ENCODE peak calls at places on chromosome 16, in five cellular contexts. U is IMR-90, N is A549, O is GM12878, P is K562. X is an unnamed sample.

GRCh38 chr16:54246454-54246821 is 40.1 kb downstream of the IRX3 start:
- DNase-seq in P (no peak), O (no peak), U (no peak), N (no peak), X (no peak)

GRCh38 chr16:48687421-48688038 is 77.5 kb upstream of the N4BP1 start:
- DNase-seq in U (peak; percentile 67), P (peak; percentile 81), N (peak; percentile 70), O (peak; percentile 13), X (peak; percentile 68)

GRCh38 chr16:11100239-11100750 is 155.7 kb downstream of the SOCS1 start:
- DNase-seq in O (peak; percentile 74), N (no peak), U (peak; percentile 100), P (peak; percentile 91), X (no peak)

GRCh38 chr16:27749946-27750345 is 200.0 kb downstream of the KATNIP start:
- DNase-seq in P (no peak), N (no peak), U (no peak), O (no peak), X (no peak)

GRCh38 chr16:85553436-85554113 is 59.5 kb upstream of the GSE1 start:
- DNase-seq in O (no peak), P (peak; percentile 94), U (peak; percentile 34), N (peak; percentile 77), X (no peak)

GRCh38 chr16:75109732-75110243 is 6.8 kb downstream of the LDHD start:
- DNase-seq in P (no peak), U (no peak), O (no peak), N (no peak), X (no peak)

GRCh38 chr16:88613293-88613692 is 25.1 kb upstream of the IL17C start:
- DNase-seq in O (no peak), N (no peak), P (peak; percentile 51), U (no peak), X (no peak)

GRCh38 chr16:66606000-66606751 is 1.7 kb downstream of the CMTM3 start:
- DNase-seq in P (no peak), O (no peak), U (no peak), N (no peak), X (no peak)

GRCh38 chr16:17330019-17330570 is 140.7 kb downstream of the XYLT1 start:
- DNase-seq in P (no peak), U (no peak), N (no peak), O (no peak), X (no peak)

GRCh38 chr16:23836404-23837291 is 865 bp downstream of the PRKCB start:
- DNase-seq in N (no peak), U (no peak), O (no peak), P (peak; percentile 71), X (peak; percentile 55)

DNA sequence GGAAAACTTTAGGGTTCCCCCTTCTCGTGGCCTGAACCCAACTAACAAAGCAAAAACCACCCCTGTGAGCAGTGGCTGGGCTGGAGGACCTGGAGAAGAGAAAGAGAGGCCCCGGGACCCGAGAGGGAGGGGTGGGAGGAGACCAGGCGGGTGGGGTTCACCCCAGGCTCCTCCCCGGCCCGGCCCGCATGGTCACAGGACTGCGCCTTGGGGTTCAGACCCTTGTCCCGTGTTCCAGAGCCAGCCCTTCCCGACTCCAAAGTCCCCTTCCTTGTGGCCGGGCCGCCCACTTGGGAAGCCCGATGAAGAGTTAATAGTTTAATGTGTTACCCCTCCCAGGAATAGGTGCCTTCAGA is 852 bp downstream of the MARVELD3 start:
- DNase-seq in N (no peak), U (no peak), O (no peak), P (no peak), X (no peak)
- TF ChIP-seq RCOR1 in N (no peak), U (no peak), O (no peak), P (no peak), X (no peak)

GRCh38 chr16:22070361-22071351 is 21.7 kb upstream of the VWA3A start:
- DNase-seq in P (no peak), U (peak; percentile 51), O (no peak), N (no peak), X (no peak)
- TF ChIP-seq RCOR1 in P (no peak), U (no peak), O (no peak), N (no peak), X (no peak)

GRCh38 chr16:2190002-2190658 is 6.3 kb downstream of the CASKIN1 start:
- DNase-seq in O (no peak), U (no peak), N (no peak), P (no peak), X (no peak)
- TF ChIP-seq RCOR1 in O (no peak), U (no peak), N (no peak), P (no peak), X (no peak)

DNA sequence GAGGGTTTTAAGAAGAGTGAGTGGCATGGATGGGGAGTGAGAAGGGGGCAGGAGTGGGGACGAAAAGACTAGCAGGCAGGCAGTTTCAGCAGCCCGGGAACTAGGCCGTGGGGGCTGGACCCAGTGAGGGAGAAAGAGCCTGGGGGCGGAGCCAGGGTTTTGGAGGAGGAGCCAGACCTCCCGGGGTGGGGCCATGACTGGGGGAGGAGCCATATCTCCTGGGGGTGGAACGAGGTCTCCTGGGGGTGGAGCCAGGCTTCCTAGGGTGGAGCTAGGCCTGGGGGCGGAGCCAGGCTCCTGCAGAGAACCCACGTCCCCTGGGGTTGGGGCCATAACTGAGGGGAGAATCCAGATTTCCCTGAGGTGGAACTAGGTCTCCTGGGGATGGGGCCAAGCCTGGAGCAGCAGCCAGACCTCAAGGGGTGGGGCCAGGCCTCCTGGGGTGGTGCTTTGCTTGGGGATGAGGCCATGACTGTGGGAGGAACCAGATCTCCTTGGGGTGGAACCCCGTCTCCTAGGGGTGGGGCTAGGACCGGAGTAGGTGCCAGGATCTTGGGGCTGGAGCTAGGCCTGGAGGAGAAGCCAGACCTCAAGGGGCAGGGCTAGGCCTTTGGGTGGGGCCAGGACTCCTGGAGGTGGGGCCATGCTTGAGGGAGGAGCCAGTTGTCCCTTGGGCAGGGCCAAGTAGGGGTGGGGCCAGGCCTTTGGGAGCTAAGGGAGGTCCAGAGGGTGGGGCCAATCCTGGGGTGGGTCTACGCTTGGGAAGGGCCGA is 41.7 kb upstream of the JPH3 start:
- DNase-seq in U (no peak), N (peak; percentile 83), O (no peak), P (peak; percentile 93), X (peak; percentile 85)
- TF ChIP-seq RCOR1 in U (no peak), N (no peak), O (no peak), P (no peak), X (no peak)

GRCh38 chr16:79171504-79172240 is 428.9 kb downstream of the MAF start:
- DNase-seq in O (no peak), P (no peak), U (no peak), N (no peak), X (peak; percentile 38)
- TF ChIP-seq RCOR1 in O (no peak), P (no peak), U (no peak), N (no peak), X (no peak)

GRCh38 chr16:73171380-73171779 is 123.5 kb upstream of the ZFHX3 start:
- DNase-seq in U (no peak), N (no peak), P (no peak), O (no peak), X (peak; percentile 42)
- TF ChIP-seq RCOR1 in U (no peak), N (no peak), P (no peak), O (no peak), X (no peak)

DNA sequence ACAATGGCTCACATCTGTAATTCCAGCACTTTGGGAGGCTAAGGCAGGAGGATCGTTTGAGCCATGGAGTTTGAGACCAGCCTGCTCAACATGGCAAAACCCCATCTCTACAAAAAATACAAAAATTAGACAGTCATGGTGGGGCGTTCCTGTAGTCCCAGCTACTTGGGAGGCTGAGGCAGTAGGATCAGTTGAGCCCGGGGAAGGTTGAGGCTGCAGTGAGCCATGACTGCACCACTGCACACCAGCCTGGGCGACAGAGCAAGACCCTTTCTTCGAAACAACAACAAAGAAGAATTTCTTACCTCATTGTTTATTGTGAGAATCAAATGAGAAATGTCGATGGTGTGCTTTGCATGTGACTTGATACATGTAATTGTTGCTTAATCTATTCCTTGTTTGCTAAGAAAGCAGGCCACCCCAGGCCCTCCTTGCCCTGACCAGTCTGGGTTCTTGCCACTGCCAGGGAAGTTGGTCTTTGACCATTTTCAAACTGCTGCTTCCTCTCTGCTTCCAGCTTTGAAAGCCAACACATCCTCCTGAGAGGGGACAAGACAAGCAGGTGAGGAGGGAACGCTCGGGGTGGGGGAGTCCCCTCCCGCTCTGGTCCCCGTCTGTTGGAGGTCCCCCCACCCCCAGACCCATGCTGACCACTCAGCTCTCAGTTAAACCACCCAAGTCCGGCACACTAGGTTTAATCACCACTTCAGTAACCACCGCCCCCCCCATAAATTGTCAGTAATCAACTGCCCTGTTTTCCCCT is 47.3 kb upstream of the CPNE2 start:
- DNase-seq in N (no peak), O (no peak), P (no peak), U (peak; percentile 28), X (no peak)
- TF ChIP-seq RCOR1 in N (no peak), O (no peak), P (no peak), U (no peak), X (no peak)